ENCODE peak calls at places on chromosomes 11 and 22, in eight cellular contexts. N is mesendoderm; E is T-cell; L is stimulated activated CD4-positive, alpha-beta T cell treated with anti-CD3 and anti-CD28 coated beads, Interleukin-1b, Interleukin-23, amount 100 ng/mL, for 48 hours; B is lower lobe of right lung; C is fibroblast of lung; I is T-helper 9 cell; M is small intestine. W is an unnamed sample.

GRCh38 chr11:92302766-92303165 is 78.1 kb downstream of the FAT3 start:
- DNase-seq in N (no peak), E (no peak), L (no peak), B (no peak), C (peak), I (no peak), M (no peak), W (no peak)

GRCh38 chr11:124285610-124286344 is 28.0 kb downstream of the OR8D1 start:
- DNase-seq in N (no peak), E (no peak), L (no peak), B (no peak), C (peak), I (no peak), M (no peak), W (no peak)

GRCh38 chr11:129881570-129882170 is 13.7 kb downstream of the NFRKB start:
- DNase-seq in N (peak), E (peak), L (peak), B (no peak), C (peak), I (peak), M (peak), W (no peak)

GRCh38 chr11:122418032-122418431 is 237.5 kb upstream of the UBASH3B start:
- DNase-seq in N (no peak), E (no peak), L (no peak), B (no peak), C (no peak), I (no peak), M (no peak), W (no peak)

GRCh38 chr22:27046126-27046525 is 388.7 kb downstream of the MIAT start:
- DNase-seq in N (no peak), E (no peak), L (no peak), B (no peak), C (no peak), I (no peak), M (no peak), W (no peak)

GRCh38 chr11:115215694-115216615 is 288.3 kb downstream of the CADM1 start:
- DNase-seq in N (peak), E (no peak), L (no peak), B (no peak), C (no peak), I (no peak), M (no peak), W (no peak)

GRCh38 chr11:122617297-122617696 is 38.2 kb upstream of the UBASH3B start:
- DNase-seq in N (no peak), E (no peak), L (no peak), B (no peak), C (no peak), I (no peak), M (no peak), W (no peak)

GRCh38 chr11:11841605-11842425 is at the start of gene USP47:
- DNase-seq in N (peak), E (peak), L (peak), B (peak), C (peak), I (peak), M (peak), W (peak)

GRCh38 chr11:134418119-134418840 is 6.2 kb upstream of the B3GAT1 start:
- DNase-seq in N (no peak), E (no peak), L (no peak), B (no peak), C (peak), I (no peak), M (peak), W (no peak)

GRCh38 chr11:15038963-15039362 is 34.4 kb upstream of the CALCB start:
- DNase-seq in N (peak), E (no peak), L (no peak), B (no peak), C (peak), I (no peak), M (no peak), W (no peak)

GRCh38 chr11:12482839-12483238 is 105.5 kb downstream of the PARVA start:
- DNase-seq in N (no peak), E (no peak), L (no peak), B (no peak), C (no peak), I (no peak), M (no peak), W (no peak)

GRCh38 chr22:41517172-41518047 is 26.9 kb downstream of the POLR3H start:
- DNase-seq in N (peak), E (peak), L (peak), B (no peak), C (peak), I (peak), M (peak), W (no peak)

GRCh38 chr11:16312242-16312641 is 44.1 kb downstream of the SOX6 start:
- DNase-seq in N (no peak), E (no peak), L (no peak), B (no peak), C (no peak), I (no peak), M (no peak), W (no peak)

GRCh38 chr11:69569306-69570200 is 71.4 kb upstream of the CCND1 start:
- DNase-seq in N (no peak), E (no peak), L (no peak), B (no peak), C (no peak), I (no peak), M (no peak), W (no peak)

GRCh38 chr11:96464695-96465307 is 75.0 kb downstream of the JRKL start:
- DNase-seq in N (peak), E (no peak), L (no peak), B (no peak), C (peak), I (no peak), M (peak), W (no peak)

GRCh38 chr22:35661377-35661937 is 13.2 kb downstream of the APOL6 start:
- DNase-seq in N (no peak), E (no peak), L (no peak), B (no peak), C (peak), I (no peak), M (peak), W (no peak)

GRCh38 chr22:17241571-17242310 is 22.5 kb upstream of the ADA2 start:
- DNase-seq in N (no peak), E (no peak), L (no peak), B (no peak), C (no peak), I (no peak), M (no peak), W (no peak)

GRCh38 chr22:25668437-25668836 is 73.6 kb upstream of the MYO18B start:
- DNase-seq in N (no peak), E (no peak), L (no peak), B (no peak), C (peak), I (no peak), M (no peak), W (no peak)

GRCh38 chr11:20036625-20037335 is 123.5 kb downstream of the DBX1 start:
- DNase-seq in N (no peak), E (no peak), L (no peak), B (no peak), C (no peak), I (no peak), M (no peak), W (no peak)